ENCODE peak calls at places on chromosomes 12 and 14, in seven cellular contexts. E, O, K, A, T, C and I are unnamed samples.

GRCh38 chr12:131604146-131604844 is 106.6 kb upstream of the SFSWAP start:
- DNase-seq in E (peak; percentile 78), O (peak; percentile 2), K (no peak), A (no peak), T (peak; percentile 51), C (no peak), I (no peak)

GRCh38 chr12:130764073-130764472 is 48.0 kb upstream of the RIMBP2 start:
- DNase-seq in E (peak; percentile 50), O (no peak), K (no peak), A (peak; percentile 6), T (peak; percentile 24), C (no peak), I (no peak)

GRCh38 chr12:1073652-1074051 is 82.6 kb downstream of the ERC1 start:
- DNase-seq in E (no peak), O (peak; percentile 46), K (no peak), A (peak; percentile 24), T (no peak), C (no peak), I (no peak)

GRCh38 chr12:113955109-113955970 is 10.8 kb downstream of the RBM19 start:
- DNase-seq in E (no peak), O (peak; percentile 30), K (no peak), A (peak; percentile 18), T (no peak), C (no peak), I (no peak)

GRCh38 chr12:77236066-77236465 is 170.7 kb upstream of the E2F7 start:
- DNase-seq in E (no peak), O (peak; percentile 15), K (no peak), A (no peak), T (no peak), C (no peak), I (no peak)

GRCh38 chr14:59918824-59919581 is 941 bp upstream of the LRRC9 start:
- DNase-seq in E (peak; percentile 35), O (peak; percentile 65), K (peak; percentile 66), A (peak; percentile 53), T (peak; percentile 20), C (peak; percentile 14), I (no peak)

GRCh38 chr12:12870454-12870853 is 20.9 kb upstream of the GPRC5A start:
- DNase-seq in E (no peak), O (peak; percentile 94), K (no peak), A (peak; percentile 100), T (no peak), C (no peak), I (peak; percentile 92)

GRCh38 chr14:105162374-105162979 is 6.1 kb downstream of the JAG2 start:
- DNase-seq in E (peak; percentile 39), O (no peak), K (no peak), A (peak; percentile 23), T (no peak), C (no peak), I (no peak)

GRCh38 chr12:52681551-52682380 is 1.6 kb upstream of the KRT1 start:
- DNase-seq in E (peak; percentile 71), O (no peak), K (no peak), A (no peak), T (peak; percentile 32), C (no peak), I (no peak)

GRCh38 chr14:54603362-54603761 is 36.4 kb downstream of the SAMD4A start:
- DNase-seq in E (no peak), O (peak; percentile 76), K (no peak), A (peak; percentile 81), T (no peak), C (no peak), I (no peak)

GRCh38 chr12:30519535-30519934 is 176.1 kb downstream of the IPO8 start:
- DNase-seq in E (no peak), O (no peak), K (no peak), A (no peak), T (no peak), C (no peak), I (no peak)

GRCh38 chr14:96594961-96595360 is 92.8 kb downstream of the PAPOLA start:
- DNase-seq in E (no peak), O (no peak), K (no peak), A (no peak), T (no peak), C (no peak), I (no peak)

GRCh38 chr14:61630399-61630798 is 64.9 kb upstream of the HIF1A start:
- DNase-seq in E (no peak), O (no peak), K (no peak), A (no peak), T (no peak), C (no peak), I (no peak)

GRCh38 chr12:1595690-1596347 is 1.4 kb upstream of the FBXL14 start:
- DNase-seq in E (no peak), O (no peak), K (no peak), A (no peak), T (no peak), C (no peak), I (no peak)

GRCh38 chr12:53182836-53183235 is 2.1 kb upstream of the CSAD start:
- DNase-seq in E (no peak), O (no peak), K (no peak), A (no peak), T (no peak), C (no peak), I (no peak)

GRCh38 chr14:24094839-24095195 is 706 bp downstream of the PCK2 start:
- DNase-seq in E (peak; percentile 32), O (peak; percentile 23), K (no peak), A (no peak), T (peak; percentile 14), C (no peak), I (no peak)

GRCh38 chr14:102501751-102502315 is 7.7 kb downstream of the ANKRD9 start:
- DNase-seq in E (no peak), O (no peak), K (no peak), A (no peak), T (no peak), C (no peak), I (no peak)

GRCh38 chr14:90970167-90970600 is 90.3 kb downstream of the RPS6KA5 start:
- DNase-seq in E (no peak), O (peak; percentile 24), K (no peak), A (peak; percentile 57), T (no peak), C (no peak), I (peak; percentile 5)

GRCh38 chr12:65612440-65612839 is 211.8 kb upstream of the HMGA2 start:
- DNase-seq in E (no peak), O (peak; percentile 50), K (no peak), A (peak; percentile 71), T (no peak), C (no peak), I (no peak)

GRCh38 chr12:175250-175649 is 38.7 kb downstream of the SLC6A12 start:
- DNase-seq in E (no peak), O (peak; percentile 33), K (no peak), A (peak; percentile 6), T (no peak), C (no peak), I (no peak)

GRCh38 chr14:57871487-57872080 is 5.7 kb upstream of the SLC35F4 start:
- DNase-seq in E (peak; percentile 33), O (peak; percentile 60), K (no peak), A (peak; percentile 53), T (peak; percentile 17), C (peak; percentile 32), I (peak; percentile 29)

GRCh38 chr12:6363330-6364036 is 11.9 kb downstream of the SCNN1A start:
- DNase-seq in E (peak; percentile 70), O (peak; percentile 57), K (peak; percentile 86), A (peak; percentile 54), T (peak; percentile 83), C (no peak), I (no peak)

GRCh38 chr12:87020071-87020470 is 763.9 kb upstream of the MGAT4C start:
- DNase-seq in E (no peak), O (no peak), K (no peak), A (peak; percentile 5), T (no peak), C (no peak), I (no peak)

GRCh38 chr14:59281613-59282012 is 93.1 kb downstream of the DAAM1 start:
- DNase-seq in E (no peak), O (peak; percentile 70), K (no peak), A (peak; percentile 84), T (no peak), C (no peak), I (no peak)

GRCh38 chr12:55172686-55173085 is 46.5 kb downstream of the OR9K2 start:
- DNase-seq in E (no peak), O (no peak), K (no peak), A (no peak), T (no peak), C (no peak), I (no peak)